ENCODE peak calls at places on chromosomes 3 and 15, in five cellular contexts. One of them, this sample, is unnamed.

GRCh38 chr3:44236485-44236908 is 5.2 kb upstream of the TOPAZ1 start:
- DNase-seq in HepG2: no peak
- DNase-seq in HCT116: no peak
- DNase-seq in SK-N-SH: no peak
- DNase-seq in GM12878: no peak
- DNase-seq in this sample: no peak

GRCh38 chr3:242986-243706 is 46.6 kb downstream of the CHL1 start:
- DNase-seq in SK-N-SH: no peak
- DNase-seq in GM12878: no peak
- DNase-seq in HCT116: no peak
- DNase-seq in HepG2: no peak
- DNase-seq in this sample: no peak

GRCh38 chr3:52891164-52891563 is 6.2 kb downstream of the STIMATE start:
- DNase-seq in HCT116: no peak
- DNase-seq in HepG2: no peak
- DNase-seq in GM12878: no peak
- DNase-seq in SK-N-SH: no peak
- DNase-seq in this sample: no peak

GRCh38 chr3:113140876-113141275 is 70.5 kb upstream of the BOC start:
- DNase-seq in HCT116: no peak
- DNase-seq in GM12878: no peak
- DNase-seq in HepG2: no peak
- DNase-seq in SK-N-SH: no peak
- DNase-seq in this sample: no peak

GRCh38 chr3:70774641-70775040 is 462.2 kb upstream of the MDFIC2 start:
- DNase-seq in GM12878: no peak
- DNase-seq in HCT116: no peak
- DNase-seq in SK-N-SH: no peak
- DNase-seq in HepG2: no peak
- DNase-seq in this sample: no peak

GRCh38 chr15:52463638-52464037 is 65.0 kb downstream of the MYO5A start:
- DNase-seq in GM12878: no peak
- DNase-seq in HCT116: no peak
- DNase-seq in HepG2: no peak
- DNase-seq in SK-N-SH: no peak
- DNase-seq in this sample: no peak

GRCh38 chr15:78265752-78266224 is 1.4 kb downstream of the DNAJA4 start:
- DNase-seq in SK-N-SH: no peak
- DNase-seq in HCT116: no peak
- DNase-seq in GM12878: no peak
- DNase-seq in HepG2: no peak
- DNase-seq in this sample: no peak

GRCh38 chr3:24483873-24484272 is 10.8 kb downstream of the THRB start:
- DNase-seq in HCT116: no peak
- DNase-seq in HepG2: no peak
- DNase-seq in SK-N-SH: no peak
- DNase-seq in GM12878: no peak
- DNase-seq in this sample: no peak

GRCh38 chr3:172140499-172141391 is 101.4 kb downstream of the FNDC3B start:
- DNase-seq in HepG2: peak
- DNase-seq in HCT116: no peak
- DNase-seq in GM12878: no peak
- DNase-seq in SK-N-SH: no peak
- DNase-seq in this sample: no peak

GRCh38 chr3:37498126-37499039 is 324.0 kb upstream of the LRRFIP2 start:
- DNase-seq in GM12878: no peak
- DNase-seq in HCT116: no peak
- DNase-seq in SK-N-SH: no peak
- DNase-seq in HepG2: no peak
- DNase-seq in this sample: no peak

GRCh38 chr3:23665741-23666140 is 140.0 kb upstream of the UBE2E1 start:
- DNase-seq in GM12878: no peak
- DNase-seq in HepG2: no peak
- DNase-seq in SK-N-SH: no peak
- DNase-seq in HCT116: no peak
- DNase-seq in this sample: no peak

GRCh38 chr3:99859855-99860254 is 42.2 kb downstream of the CMSS1 start:
- DNase-seq in SK-N-SH: peak
- DNase-seq in HepG2: no peak
- DNase-seq in GM12878: no peak
- DNase-seq in HCT116: no peak
- DNase-seq in this sample: no peak

GRCh38 chr3:135106445-135106844 is 311.4 kb downstream of the EPHB1 start:
- DNase-seq in GM12878: no peak
- DNase-seq in HepG2: peak
- DNase-seq in SK-N-SH: no peak
- DNase-seq in HCT116: no peak
- DNase-seq in this sample: peak

GRCh38 chr3:52195823-52196331 is 2.1 kb upstream of the ALAS1 start:
- DNase-seq in SK-N-SH: no peak
- DNase-seq in HepG2: peak
- DNase-seq in GM12878: no peak
- DNase-seq in HCT116: no peak
- DNase-seq in this sample: no peak

GRCh38 chr15:58407366-58407765 is 24.4 kb upstream of the LIPC start:
- DNase-seq in HepG2: no peak
- DNase-seq in GM12878: no peak
- DNase-seq in SK-N-SH: no peak
- DNase-seq in HCT116: no peak
- DNase-seq in this sample: no peak

GRCh38 chr3:186193534-186194450 is 84.9 kb upstream of the ETV5 start:
- DNase-seq in SK-N-SH: peak
- DNase-seq in HepG2: no peak
- DNase-seq in HCT116: no peak
- DNase-seq in GM12878: no peak
- DNase-seq in this sample: no peak

GRCh38 chr3:15974647-15975046 is 176.9 kb upstream of the ANKRD28 start:
- DNase-seq in GM12878: no peak
- DNase-seq in HCT116: no peak
- DNase-seq in HepG2: no peak
- DNase-seq in SK-N-SH: no peak
- DNase-seq in this sample: peak

GRCh38 chr3:180881065-180881801 is 31.2 kb upstream of the FXR1 start:
- DNase-seq in SK-N-SH: no peak
- DNase-seq in HepG2: no peak
- DNase-seq in HCT116: no peak
- DNase-seq in GM12878: no peak
- DNase-seq in this sample: no peak

GRCh38 chr15:39581501-39582285 is 814 bp downstream of the THBS1 start:
- DNase-seq in HepG2: peak
- DNase-seq in SK-N-SH: peak
- DNase-seq in HCT116: no peak
- DNase-seq in GM12878: no peak
- DNase-seq in this sample: no peak

GRCh38 chr15:31758126-31758525 is 272.2 kb upstream of the CHRNA7 start:
- DNase-seq in SK-N-SH: peak
- DNase-seq in GM12878: peak
- DNase-seq in HCT116: peak
- DNase-seq in HepG2: no peak
- DNase-seq in this sample: peak

GRCh38 chr15:101810905-101811304 is 1.1 kb upstream of the OR4F15 start:
- DNase-seq in HepG2: no peak
- DNase-seq in HCT116: no peak
- DNase-seq in GM12878: no peak
- DNase-seq in SK-N-SH: no peak
- DNase-seq in this sample: peak

GRCh38 chr3:170848294-170848917 is 21.6 kb downstream of the RPL22L1 start:
- DNase-seq in HepG2: no peak
- DNase-seq in SK-N-SH: peak
- DNase-seq in GM12878: no peak
- DNase-seq in HCT116: no peak
- DNase-seq in this sample: no peak

GRCh38 chr3:138389841-138390581 is 41.6 kb downstream of the MRAS start:
- DNase-seq in GM12878: no peak
- DNase-seq in HepG2: peak
- DNase-seq in HCT116: peak
- DNase-seq in SK-N-SH: no peak
- DNase-seq in this sample: no peak

GRCh38 chr3:187274977-187275338 is 16.6 kb downstream of the MASP1 start:
- DNase-seq in GM12878: no peak
- DNase-seq in SK-N-SH: no peak
- DNase-seq in HepG2: no peak
- DNase-seq in HCT116: no peak
- DNase-seq in this sample: no peak

GRCh38 chr3:187277129-187277462 is 14.4 kb downstream of the MASP1 start:
- DNase-seq in SK-N-SH: no peak
- DNase-seq in HCT116: no peak
- DNase-seq in GM12878: no peak
- DNase-seq in HepG2: no peak
- DNase-seq in this sample: no peak

GRCh38 chr3:187281191-187281714 is 10.3 kb downstream of the MASP1 start:
- DNase-seq in HepG2: no peak
- DNase-seq in GM12878: no peak
- DNase-seq in HCT116: no peak
- DNase-seq in SK-N-SH: no peak
- DNase-seq in this sample: no peak

GRCh38 chr3:187276397-187277128 is 15.0 kb downstream of the MASP1 start:
- DNase-seq in GM12878: no peak
- DNase-seq in SK-N-SH: no peak
- DNase-seq in HCT116: no peak
- DNase-seq in HepG2: peak
- DNase-seq in this sample: no peak

DNA sequence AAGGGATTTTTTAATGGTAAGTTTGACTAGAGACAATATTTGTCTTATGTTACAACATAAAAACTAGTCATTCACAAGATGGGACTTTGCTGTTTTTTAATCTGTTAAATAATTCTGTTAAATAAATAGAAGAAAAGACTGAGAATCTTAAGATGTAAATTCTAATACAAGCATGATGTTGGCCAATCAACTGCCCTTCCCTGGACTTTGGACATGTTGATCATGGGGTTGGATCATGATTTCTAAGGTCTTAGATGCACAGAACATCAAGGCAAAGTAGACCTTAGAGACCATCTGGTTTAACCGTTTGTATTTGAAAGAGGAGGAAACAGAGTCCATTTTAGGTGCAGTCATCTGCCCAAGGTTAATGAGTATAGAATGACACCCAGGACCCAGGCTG is 10.9 kb downstream of the MASP1 start:
- DNase-seq in HCT116: no peak
- DNase-seq in SK-N-SH: no peak
- DNase-seq in GM12878: no peak
- DNase-seq in HepG2: no peak
- DNase-seq in this sample: no peak
- TF ChIP-seq ZBTB33 in HCT116: no peak
- TF ChIP-seq ZBTB33 in SK-N-SH: no peak
- TF ChIP-seq ZBTB33 in GM12878: no peak
- TF ChIP-seq ZBTB33 in HepG2: no peak
- TF ChIP-seq ZBTB33 in this sample: no peak

DNA sequence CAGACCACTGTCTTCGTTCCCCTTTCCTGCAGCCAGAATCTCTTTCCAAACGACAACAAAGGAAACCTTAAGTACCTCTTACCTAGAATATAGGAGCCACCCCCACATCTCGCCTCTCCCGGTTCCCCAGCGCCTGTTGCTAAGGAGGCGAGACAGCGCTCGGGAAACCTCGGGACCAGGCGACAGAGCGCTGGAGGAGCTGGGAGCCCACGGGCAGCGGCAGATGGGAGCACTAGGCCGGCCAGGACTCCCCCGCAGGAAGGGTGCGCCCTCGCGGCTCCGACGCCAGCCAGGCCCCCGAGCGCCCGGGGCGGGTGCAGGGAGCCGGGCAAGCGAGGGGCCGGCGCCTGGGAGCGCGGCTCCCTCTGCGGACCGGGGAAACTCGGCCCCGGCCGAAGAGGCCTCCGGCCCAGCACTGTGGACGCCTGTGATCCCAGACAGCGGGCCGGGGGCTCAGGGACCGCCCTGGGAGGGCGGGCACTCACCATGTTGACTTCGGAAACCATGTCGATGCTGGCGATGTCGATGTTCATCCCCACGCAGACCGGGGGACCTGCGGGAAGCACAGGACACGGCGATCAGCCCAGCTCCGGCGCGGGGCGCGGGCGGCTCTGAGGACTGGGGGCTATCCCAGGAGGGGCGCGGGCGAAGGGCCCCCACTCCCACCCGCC is 814 bp downstream of the GABRB3 start:
- DNase-seq in SK-N-SH: peak
- DNase-seq in HCT116: no peak
- DNase-seq in GM12878: no peak
- DNase-seq in HepG2: no peak
- DNase-seq in this sample: no peak
- TF ChIP-seq ZBTB33 in SK-N-SH: no peak
- TF ChIP-seq ZBTB33 in HCT116: no peak
- TF ChIP-seq ZBTB33 in GM12878: no peak
- TF ChIP-seq ZBTB33 in HepG2: no peak
- TF ChIP-seq ZBTB33 in this sample: no peak

GRCh38 chr3:127700406-127700805 is 27.7 kb downstream of the ABTB1 start:
- DNase-seq in SK-N-SH: no peak
- DNase-seq in GM12878: no peak
- DNase-seq in HepG2: no peak
- DNase-seq in HCT116: no peak
- DNase-seq in this sample: no peak

GRCh38 chr3:127699946-127700300 is 27.2 kb downstream of the ABTB1 start:
- DNase-seq in GM12878: no peak
- DNase-seq in HCT116: no peak
- DNase-seq in HepG2: no peak
- DNase-seq in SK-N-SH: no peak
- DNase-seq in this sample: no peak

GRCh38 chr3:127698264-127699097 is 25.7 kb downstream of the ABTB1 start:
- DNase-seq in HCT116: no peak
- DNase-seq in HepG2: no peak
- DNase-seq in SK-N-SH: no peak
- DNase-seq in GM12878: no peak
- DNase-seq in this sample: no peak

GRCh38 chr3:127699098-127699945 is 26.6 kb downstream of the ABTB1 start:
- DNase-seq in HepG2: no peak
- DNase-seq in HCT116: no peak
- DNase-seq in GM12878: no peak
- DNase-seq in SK-N-SH: no peak
- DNase-seq in this sample: no peak

GRCh38 chr3:127697531-127698240 is 24.9 kb downstream of the ABTB1 start:
- DNase-seq in SK-N-SH: peak
- DNase-seq in HCT116: peak
- DNase-seq in GM12878: peak
- DNase-seq in HepG2: peak
- DNase-seq in this sample: peak
- TF ChIP-seq ZBTB33 in SK-N-SH: no peak
- TF ChIP-seq ZBTB33 in HCT116: no peak
- TF ChIP-seq ZBTB33 in GM12878: no peak
- TF ChIP-seq ZBTB33 in HepG2: no peak
- TF ChIP-seq ZBTB33 in this sample: no peak

DNA sequence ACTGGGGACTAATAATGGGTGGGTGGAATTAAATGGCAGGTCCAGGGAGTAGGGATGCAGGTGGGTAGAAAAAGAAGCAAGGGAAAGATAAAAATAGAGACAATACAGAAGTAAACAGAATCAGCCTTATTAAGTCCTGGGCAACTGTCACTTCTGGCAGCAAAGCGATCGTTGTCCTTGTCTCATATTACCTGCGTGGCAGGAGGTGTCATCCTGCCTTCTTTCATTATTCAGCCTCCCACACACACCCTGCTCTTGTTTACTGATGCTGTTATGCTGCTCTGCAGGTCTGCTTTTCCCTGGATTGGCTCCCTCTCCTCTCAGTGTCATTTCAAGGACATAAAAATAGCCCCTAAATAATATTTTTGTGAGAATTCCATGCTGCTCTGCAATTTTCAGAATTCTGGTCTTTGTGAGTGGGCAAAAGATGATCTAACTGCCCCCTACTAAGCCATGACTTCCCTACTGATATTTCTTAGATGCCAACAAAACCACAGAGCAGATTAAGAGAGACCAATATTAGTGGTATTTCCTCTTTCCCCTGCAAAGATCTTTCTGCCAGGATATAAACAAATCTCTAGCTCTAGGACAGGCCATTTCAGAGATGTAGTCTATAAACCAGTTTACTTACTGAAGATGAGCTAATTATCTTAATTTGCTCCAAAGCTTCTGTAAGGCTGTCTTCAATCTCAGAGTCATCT is 8.5 kb downstream of the VEPH1 start:
- DNase-seq in HCT116: no peak
- DNase-seq in SK-N-SH: no peak
- DNase-seq in HepG2: no peak
- DNase-seq in GM12878: no peak
- DNase-seq in this sample: no peak
- TF ChIP-seq ZBTB33 in HCT116: no peak
- TF ChIP-seq ZBTB33 in SK-N-SH: no peak
- TF ChIP-seq ZBTB33 in HepG2: no peak
- TF ChIP-seq ZBTB33 in GM12878: no peak
- TF ChIP-seq ZBTB33 in this sample: no peak

This sample was measured in K562.